ENCODE peak calls at places on chromosome 5, in five cellular contexts. H is IMR-90, U is A549, A is GM12878, N is HepG2. K is an unnamed sample.

GRCh38 chr5:95912029-95912428 is 49.6 kb downstream of the ELL2 start:
- DNase-seq in H (no peak), U (no peak), A (no peak), N (no peak), K (no peak)

GRCh38 chr5:124230456-124230855 is 516.0 kb downstream of the ZNF608 start:
- DNase-seq in H (no peak), U (no peak), A (no peak), N (no peak), K (no peak)

GRCh38 chr5:95172659-95173058 is 112.2 kb downstream of the MCTP1 start:
- DNase-seq in H (no peak), U (no peak), A (no peak), N (no peak), K (no peak)

GRCh38 chr5:149285153-149285552 is 13.5 kb downstream of the AFAP1L1 start:
- DNase-seq in H (no peak), U (no peak), A (no peak), N (no peak), K (no peak)

GRCh38 chr5:113043491-113043931 is 66.9 kb downstream of the DCP2 start:
- DNase-seq in H (no peak), U (no peak), A (no peak), N (peak; percentile 7), K (peak; percentile 23)

GRCh38 chr5:407801-408268 is 35.1 kb upstream of the EXOC3 start:
- DNase-seq in H (no peak), U (no peak), A (no peak), N (no peak), K (no peak)

GRCh38 chr5:6567068-6567467 is 65.8 kb downstream of the NSUN2 start:
- DNase-seq in H (no peak), U (no peak), A (no peak), N (no peak), K (no peak)

GRCh38 chr5:113031132-113031531 is 54.5 kb downstream of the DCP2 start:
- DNase-seq in H (no peak), U (no peak), A (no peak), N (no peak), K (no peak)

GRCh38 chr5:151148583-151148982 is 9.0 kb downstream of the ANXA6 start:
- DNase-seq in H (no peak), U (no peak), A (no peak), N (no peak), K (no peak)

GRCh38 chr5:120545951-120546350 is 81.9 kb downstream of the PRR16 start:
- DNase-seq in H (peak; percentile 26), U (no peak), A (no peak), N (no peak), K (no peak)

GRCh38 chr5:16736158-16736994 is 119.6 kb upstream of the RETREG1 start:
- DNase-seq in H (peak; percentile 87), U (no peak), A (no peak), N (peak; percentile 94), K (no peak)

GRCh38 chr5:172437445-172438303 is 16.7 kb downstream of the SH3PXD2B start:
- DNase-seq in H (peak; percentile 79), U (peak; percentile 49), A (no peak), N (peak; percentile 23), K (peak; percentile 17)

GRCh38 chr5:150113047-150113744 is 26.8 kb upstream of the CSF1R start:
- DNase-seq in H (no peak), U (no peak), A (no peak), N (no peak), K (peak; percentile 59)

GRCh38 chr5:72452515-72453259 is 54.5 kb downstream of the ZNF366 start:
- DNase-seq in H (peak; percentile 72), U (peak; percentile 61), A (no peak), N (no peak), K (no peak)

GRCh38 chr5:172417983-172418630 is 36.2 kb downstream of the SH3PXD2B start:
- DNase-seq in H (peak; percentile 95), U (peak; percentile 38), A (no peak), N (peak; percentile 20), K (no peak)

GRCh38 chr5:54457094-54457531 is 1.6 kb downstream of the HSPB3 start:
- DNase-seq in H (peak; percentile 90), U (peak; percentile 85), A (no peak), N (peak; percentile 6), K (no peak)

GRCh38 chr5:53730938-53731337 is 170.5 kb downstream of the NDUFS4 start:
- DNase-seq in H (no peak), U (no peak), A (no peak), N (no peak), K (no peak)

GRCh38 chr5:93653716-93654115 is 70.7 kb downstream of the NR2F1 start:
- DNase-seq in H (no peak), U (no peak), A (no peak), N (no peak), K (no peak)

GRCh38 chr5:142915840-142916424 is 145.8 kb downstream of the ARHGAP26 start:
- DNase-seq in H (peak; percentile 48), U (peak; percentile 63), A (peak; percentile 51), N (peak; percentile 50), K (peak; percentile 14)

GRCh38 chr5:119330367-119331183 is 25.2 kb upstream of the TNFAIP8 start:
- DNase-seq in H (no peak), U (no peak), A (no peak), N (no peak), K (peak; percentile 78)
- TF ChIP-seq POLR2A in H (no peak), U (no peak), A (no peak), N (no peak), K (peak; percentile 38)

GRCh38 chr5:98796197-98796972 is 22.9 kb downstream of the RGMB start:
- DNase-seq in H (peak; percentile 77), U (peak; percentile 46), A (no peak), N (peak; percentile 62), K (peak; percentile 56)
- TF ChIP-seq SMC3 in H (peak; percentile 50), U (peak; percentile 63), A (peak; percentile 71), N (peak; percentile 60), K (peak; percentile 50)

DNA sequence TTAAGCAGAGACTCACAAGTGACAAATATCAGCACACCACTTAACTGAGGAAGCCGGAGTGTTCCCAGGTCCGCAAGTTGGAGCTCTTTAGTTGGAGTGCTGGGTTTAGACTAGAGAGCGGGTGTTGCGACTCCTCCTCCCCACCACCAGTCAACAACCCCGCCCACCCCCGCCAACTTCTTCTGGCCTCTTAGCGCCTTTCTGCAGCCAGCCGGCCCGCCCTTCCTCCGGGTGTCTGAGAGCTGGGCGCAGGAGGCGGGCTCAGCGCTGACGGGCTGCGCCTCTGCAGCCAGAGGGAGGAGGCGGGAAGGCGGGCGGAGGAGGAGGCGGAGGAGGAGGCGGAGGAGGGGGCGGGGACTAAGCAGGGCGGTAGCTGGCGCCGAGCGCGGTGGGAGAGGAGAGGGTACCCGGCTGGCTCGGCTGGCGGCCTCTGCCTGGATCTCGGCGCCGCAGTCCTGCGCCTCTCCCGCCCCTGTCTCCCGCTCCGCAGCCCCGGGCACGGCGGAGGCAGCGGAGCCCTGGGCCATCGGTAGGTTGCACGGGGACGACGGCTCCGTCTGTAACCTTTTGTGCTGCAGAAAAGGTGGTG is at the start of gene MACIR:
- DNase-seq in H (peak; percentile 95), U (peak; percentile 98), A (peak; percentile 88), N (peak; percentile 69), K (peak; percentile 92)
- TF ChIP-seq POLR2A in H (peak; percentile 36), U (peak; percentile 91), A (peak; percentile 82), N (peak; percentile 74), K (peak; percentile 82)

GRCh38 chr5:78601622-78602314 is 46.8 kb downstream of the LHFPL2 start:
- DNase-seq in H (peak; percentile 80), U (peak; percentile 66), A (no peak), N (peak; percentile 56), K (no peak)
- TF ChIP-seq SMC3 in H (no peak), U (no peak), A (no peak), N (no peak), K (no peak)